ENCODE peak calls at places on chromosomes 16 and 17, in nine cellular contexts. O is left cardiac atrium, J is GM12891, T is pancreas, H is NCI-H1694, L is putamen, Y is fibroblast of the conjunctiva, K is NCI-H1105 treated with DMSO at 0.1 percent for 48 hours, R is iris pigment epithelial cell. G is an unnamed sample.

GRCh38 chr16:65278874-65279273 is 157.0 kb upstream of the CDH11 start:
- DNase-seq in O (no peak), J (no peak), T (no peak), H (peak; percentile 48), L (no peak), Y (no peak), K (no peak), R (no peak), G (no peak)

GRCh38 chr17:50605434-50605833 is 29.2 kb upstream of the ABCC3 start:
- DNase-seq in O (no peak), J (no peak), T (no peak), H (no peak), L (no peak), Y (no peak), K (no peak), R (no peak), G (no peak)

GRCh38 chr17:31654936-31655335 is 204.1 kb downstream of the COPRS start:
- DNase-seq in O (peak; percentile 64), J (no peak), T (no peak), H (no peak), L (no peak), Y (no peak), K (no peak), R (no peak), G (no peak)

GRCh38 chr17:40827746-40828453 is 5.5 kb upstream of the KRT10 start:
- DNase-seq in O (no peak), J (no peak), T (no peak), H (no peak), L (no peak), Y (peak; percentile 76), K (no peak), R (peak; percentile 92), G (no peak)

GRCh38 chr16:35188288-35189155 is 1729.1 kb downstream of the TP53TG3F start:
- DNase-seq in O (no peak), J (no peak), T (no peak), H (no peak), L (no peak), Y (no peak), K (peak; percentile 2), R (peak; percentile 5), G (no peak)

GRCh38 chr17:41019415-41019814 is 7.6 kb downstream of the KRTAP1-5 start:
- DNase-seq in O (no peak), J (no peak), T (no peak), H (no peak), L (no peak), Y (no peak), K (no peak), R (no peak), G (no peak)

GRCh38 chr16:81551821-81552304 is 107.3 kb downstream of the CMIP start:
- DNase-seq in O (peak; percentile 73), J (no peak), T (no peak), H (no peak), L (no peak), Y (no peak), K (no peak), R (peak; percentile 75), G (no peak)

GRCh38 chr17:45137561-45138305 is 2.2 kb downstream of the ACBD4 start:
- DNase-seq in O (no peak), J (no peak), T (no peak), H (no peak), L (no peak), Y (no peak), K (no peak), R (no peak), G (no peak)

GRCh38 chr17:60067871-60068270 is 10.8 kb downstream of the HEATR6 start:
- DNase-seq in O (no peak), J (no peak), T (no peak), H (no peak), L (no peak), Y (no peak), K (no peak), R (no peak), G (no peak)

GRCh38 chr17:80153004-80153403 is 6.1 kb upstream of the EIF4A3 start:
- DNase-seq in O (no peak), J (no peak), T (no peak), H (no peak), L (no peak), Y (no peak), K (no peak), R (no peak), G (no peak)

GRCh38 chr17:72390675-72391501 is 270.1 kb downstream of the SOX9 start:
- DNase-seq in O (no peak), J (no peak), T (no peak), H (no peak), L (no peak), Y (no peak), K (no peak), R (peak; percentile 81), G (no peak)

GRCh38 chr17:42407289-42407836 is 15.7 kb downstream of the CAVIN1 start:
- DNase-seq in O (peak; percentile 90), J (peak; percentile 72), T (peak; percentile 92), H (peak; percentile 93), L (peak; percentile 83), Y (no peak), K (peak; percentile 86), R (no peak), G (peak; percentile 68)

GRCh38 chr16:68367034-68367433 is 56.2 kb downstream of the PRMT7 start:
- DNase-seq in O (no peak), J (no peak), T (peak; percentile 24), H (peak; percentile 10), L (no peak), Y (peak; percentile 6), K (no peak), R (peak; percentile 39), G (no peak)

GRCh38 chr17:49197346-49197998 is 12.9 kb downstream of the GNGT2 start:
- DNase-seq in O (no peak), J (no peak), T (no peak), H (no peak), L (no peak), Y (no peak), K (no peak), R (no peak), G (no peak)

GRCh38 chr17:43118679-43119615 is 6.2 kb downstream of the BRCA1 start:
- DNase-seq in O (no peak), J (no peak), T (no peak), H (no peak), L (no peak), Y (no peak), K (no peak), R (peak; percentile 52), G (no peak)

GRCh38 chr17:73304971-73305786 is 6.6 kb downstream of the CDC42EP4 start:
- DNase-seq in O (peak; percentile 87), J (no peak), T (no peak), H (no peak), L (no peak), Y (no peak), K (no peak), R (peak; percentile 77), G (no peak)

GRCh38 chr17:42458497-42459255 is at the start of gene ATP6V0A1:
- DNase-seq in O (peak; percentile 93), J (peak; percentile 77), T (peak; percentile 93), H (peak; percentile 82), L (peak; percentile 93), Y (peak; percentile 65), K (peak; percentile 85), R (peak; percentile 89), G (peak; percentile 82)

GRCh38 chr16:8620535-8620934 is 963 bp upstream of the METTL22 start:
- DNase-seq in O (no peak), J (no peak), T (no peak), H (no peak), L (no peak), Y (no peak), K (no peak), R (peak; percentile 40), G (no peak)

GRCh38 chr17:41547921-41548843 is 20.1 kb upstream of the KRT19 start:
- DNase-seq in O (peak; percentile 75), J (no peak), T (peak; percentile 64), H (no peak), L (no peak), Y (peak; percentile 88), K (no peak), R (peak; percentile 98), G (peak; percentile 9)

GRCh38 chr16:56860226-56861020 is 4.6 kb upstream of the SLC12A3 start:
- DNase-seq in O (no peak), J (peak; percentile 69), T (no peak), H (no peak), L (no peak), Y (no peak), K (no peak), R (no peak), G (no peak)

GRCh38 chr17:8289103-8289397 is 580 bp downstream of the RANGRF start:
- DNase-seq in O (no peak), J (no peak), T (peak; percentile 73), H (no peak), L (no peak), Y (no peak), K (peak; percentile 49), R (no peak), G (no peak)

GRCh38 chr16:87995644-87996043 is 44.4 kb downstream of the BANP start:
- DNase-seq in O (no peak), J (no peak), T (no peak), H (no peak), L (no peak), Y (no peak), K (no peak), R (no peak), G (no peak)

GRCh38 chr17:26807024-26807423 is 486.9 kb upstream of the WSB1 start:
- DNase-seq in O (no peak), J (no peak), T (no peak), H (no peak), L (no peak), Y (no peak), K (no peak), R (no peak), G (no peak)

GRCh38 chr17:10683853-10684252 is 13.5 kb downstream of the SCO1 start:
- DNase-seq in O (no peak), J (no peak), T (no peak), H (no peak), L (no peak), Y (peak; percentile 21), K (peak; percentile 3), R (peak; percentile 40), G (no peak)